ENCODE peak calls at places on chromosomes 13 and 19, in seven cellular contexts. One of them, this sample, is unnamed.

GRCh38 chr19:19748249-19748938 is 15.5 kb upstream of the ZNF14 start:
- DNase-seq in HCT116: no peak
- DNase-seq in SK-N-SH: no peak
- DNase-seq in H1: no peak
- DNase-seq in GM12878: no peak
- DNase-seq in K562: no peak
- DNase-seq in HepG2: no peak
- DNase-seq in this sample: no peak

GRCh38 chr19:51259348-51260245 is 8.7 kb downstream of the SIGLECL1 start:
- DNase-seq in HCT116: peak
- DNase-seq in SK-N-SH: peak
- DNase-seq in H1: peak
- DNase-seq in GM12878: peak
- DNase-seq in K562: peak
- DNase-seq in HepG2: peak
- DNase-seq in this sample: peak

GRCh38 chr13:21550918-21551317 is 53.1 kb downstream of the MICU2 start:
- DNase-seq in HCT116: no peak
- DNase-seq in SK-N-SH: no peak
- DNase-seq in H1: no peak
- DNase-seq in GM12878: no peak
- DNase-seq in K562: no peak
- DNase-seq in HepG2: peak
- DNase-seq in this sample: no peak

GRCh38 chr19:11708457-11708856 is 30.3 kb downstream of the ZNF823 start:
- DNase-seq in HCT116: no peak
- DNase-seq in SK-N-SH: no peak
- DNase-seq in H1: no peak
- DNase-seq in GM12878: no peak
- DNase-seq in K562: no peak
- DNase-seq in HepG2: no peak
- DNase-seq in this sample: no peak

GRCh38 chr19:4284176-4284958 is 5.3 kb downstream of the SHD start:
- DNase-seq in HCT116: peak
- DNase-seq in SK-N-SH: peak
- DNase-seq in H1: peak
- DNase-seq in GM12878: no peak
- DNase-seq in K562: peak
- DNase-seq in HepG2: peak
- DNase-seq in this sample: peak

GRCh38 chr13:79384022-79384610 is 21.9 kb downstream of the RBM26 start:
- DNase-seq in HCT116: no peak
- DNase-seq in SK-N-SH: no peak
- DNase-seq in H1: no peak
- DNase-seq in GM12878: no peak
- DNase-seq in K562: no peak
- DNase-seq in HepG2: peak
- DNase-seq in this sample: no peak

GRCh38 chr13:79392882-79393563 is 13.0 kb downstream of the RBM26 start:
- DNase-seq in HCT116: no peak
- DNase-seq in SK-N-SH: no peak
- DNase-seq in H1: no peak
- DNase-seq in GM12878: no peak
- DNase-seq in K562: peak
- DNase-seq in HepG2: no peak
- DNase-seq in this sample: no peak

GRCh38 chr19:7242601-7243258 is 51.5 kb downstream of the INSR start:
- DNase-seq in HCT116: no peak
- DNase-seq in SK-N-SH: peak
- DNase-seq in H1: no peak
- DNase-seq in GM12878: peak
- DNase-seq in K562: no peak
- DNase-seq in HepG2: no peak
- DNase-seq in this sample: no peak

GRCh38 chr13:95254341-95254740 is 46.9 kb downstream of the ABCC4 start:
- DNase-seq in HCT116: peak
- DNase-seq in SK-N-SH: no peak
- DNase-seq in H1: no peak
- DNase-seq in GM12878: no peak
- DNase-seq in K562: no peak
- DNase-seq in HepG2: no peak
- DNase-seq in this sample: no peak

GRCh38 chr19:10566658-10567410 is 1.0 kb upstream of the KRI1 start:
- DNase-seq in HCT116: no peak
- DNase-seq in SK-N-SH: no peak
- DNase-seq in H1: no peak
- DNase-seq in GM12878: peak
- DNase-seq in K562: peak
- DNase-seq in HepG2: no peak
- DNase-seq in this sample: no peak

GRCh38 chr13:27449081-27449603 is 1.2 kb downstream of the MTIF3 start:
- DNase-seq in HCT116: no peak
- DNase-seq in SK-N-SH: peak
- DNase-seq in H1: no peak
- DNase-seq in GM12878: no peak
- DNase-seq in K562: peak
- DNase-seq in HepG2: no peak
- DNase-seq in this sample: no peak

DNA sequence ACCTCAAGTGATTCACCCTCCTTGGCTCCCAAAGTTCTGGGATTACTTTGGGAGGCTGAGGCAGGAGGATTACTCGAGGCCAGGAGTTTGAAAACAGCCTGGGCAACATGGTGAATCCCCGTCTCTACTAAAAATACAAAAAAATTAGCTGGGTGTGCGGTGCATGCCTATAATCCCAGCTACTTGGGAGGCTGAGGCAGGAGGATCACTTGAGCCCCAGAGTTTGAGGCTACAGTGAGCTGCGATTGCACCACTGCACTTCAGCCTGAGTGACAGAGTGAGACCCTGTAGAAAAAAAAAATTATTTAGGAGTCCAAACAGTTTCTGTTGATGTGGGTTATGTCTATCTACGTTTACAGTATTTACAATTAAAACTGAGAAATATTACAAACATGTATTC is 6.7 kb downstream of the FOXA3 start:
- DNase-seq in HCT116: no peak
- DNase-seq in SK-N-SH: no peak
- DNase-seq in H1: no peak
- DNase-seq in GM12878: no peak
- DNase-seq in K562: no peak
- DNase-seq in HepG2: no peak
- DNase-seq in this sample: no peak
- TF ChIP-seq JUND in HCT116: no peak
- TF ChIP-seq JUND in SK-N-SH: no peak
- TF ChIP-seq JUND in H1: no peak
- TF ChIP-seq JUND in GM12878: no peak
- TF ChIP-seq JUND in K562: no peak
- TF ChIP-seq JUND in HepG2: no peak
- TF ChIP-seq JUND in this sample: no peak

GRCh38 chr19:32233091-32233490 is 112.3 kb upstream of the ZNF507 start:
- DNase-seq in HCT116: no peak
- DNase-seq in SK-N-SH: no peak
- DNase-seq in H1: no peak
- DNase-seq in GM12878: no peak
- DNase-seq in K562: no peak
- DNase-seq in HepG2: no peak
- DNase-seq in this sample: no peak
- TF ChIP-seq JUND in HCT116: no peak
- TF ChIP-seq JUND in SK-N-SH: no peak
- TF ChIP-seq JUND in H1: no peak
- TF ChIP-seq JUND in GM12878: no peak
- TF ChIP-seq JUND in K562: no peak
- TF ChIP-seq JUND in HepG2: no peak
- TF ChIP-seq JUND in this sample: no peak

GRCh38 chr19:44684892-44685847 is 13.8 kb upstream of the CEACAM16 start:
- DNase-seq in HCT116: peak
- DNase-seq in SK-N-SH: no peak
- DNase-seq in H1: no peak
- DNase-seq in GM12878: no peak
- DNase-seq in K562: peak
- DNase-seq in HepG2: peak
- DNase-seq in this sample: no peak
- TF ChIP-seq JUND in HCT116: peak
- TF ChIP-seq JUND in SK-N-SH: peak
- TF ChIP-seq JUND in H1: no peak
- TF ChIP-seq JUND in GM12878: no peak
- TF ChIP-seq JUND in K562: peak
- TF ChIP-seq JUND in HepG2: no peak
- TF ChIP-seq JUND in this sample: no peak

GRCh38 chr13:29937836-29938235 is 87.4 kb upstream of the UBL3 start:
- DNase-seq in HCT116: no peak
- DNase-seq in SK-N-SH: no peak
- DNase-seq in H1: no peak
- DNase-seq in GM12878: no peak
- DNase-seq in K562: no peak
- DNase-seq in HepG2: no peak
- DNase-seq in this sample: peak
- TF ChIP-seq JUND in HCT116: no peak
- TF ChIP-seq JUND in SK-N-SH: no peak
- TF ChIP-seq JUND in H1: no peak
- TF ChIP-seq JUND in GM12878: no peak
- TF ChIP-seq JUND in K562: no peak
- TF ChIP-seq JUND in HepG2: no peak
- TF ChIP-seq JUND in this sample: no peak